ENCODE peak calls at places on chromosome 4, in four cellular contexts. E is PC-3, X is heart right ventricle, M is aorta. Q is an unnamed sample.

GRCh38 chr4:57156242-57156990 is 46.2 kb upstream of the IGFBP7 start:
- DNase-seq in E (peak), X (no peak), M (no peak), Q (peak)

GRCh38 chr4:47733506-47733905 is 104.4 kb downstream of the CORIN start:
- DNase-seq in E (no peak), X (no peak), M (no peak), Q (no peak)

GRCh38 chr4:108139089-108139488 is 29.6 kb downstream of the LEF1 start:
- DNase-seq in E (no peak), X (no peak), M (no peak), Q (no peak)

GRCh38 chr4:32633421-32633820 is 1913.3 kb downstream of the PCDH7 start:
- DNase-seq in E (no peak), X (no peak), M (no peak), Q (no peak)

GRCh38 chr4:29540439-29541102 is 1179.6 kb upstream of the PCDH7 start:
- DNase-seq in E (no peak), X (no peak), M (no peak), Q (no peak)

GRCh38 chr4:69832326-69833030 is 27.5 kb downstream of the SULT1E1 start:
- DNase-seq in E (no peak), X (no peak), M (no peak), Q (no peak)

GRCh38 chr4:13705521-13706035 is 78.1 kb upstream of the BOD1L1 start:
- DNase-seq in E (peak), X (peak), M (no peak), Q (peak)

GRCh38 chr4:8316251-8316771 is 46.8 kb downstream of the HTRA3 start:
- DNase-seq in E (no peak), X (no peak), M (peak), Q (no peak)

GRCh38 chr4:4327652-4328121 is 37.6 kb downstream of the ZBTB49 start:
- DNase-seq in E (peak), X (peak), M (peak), Q (peak)

GRCh38 chr4:4950891-4951290 is 68.4 kb downstream of the CYTL1 start:
- DNase-seq in E (no peak), X (no peak), M (no peak), Q (no peak)

GRCh38 chr4:110533940-110534339 is 58.0 kb downstream of the ENPEP start:
- DNase-seq in E (peak), X (no peak), M (no peak), Q (peak)

GRCh38 chr4:15912961-15913630 is 25.4 kb downstream of the FGFBP1 start:
- DNase-seq in E (no peak), X (no peak), M (no peak), Q (peak)

GRCh38 chr4:56681158-56681848 is at the start of gene HOPX:
- DNase-seq in E (peak), X (peak), M (no peak), Q (peak)

GRCh38 chr4:108170729-108171540 is 2.2 kb upstream of the LEF1 start:
- DNase-seq in E (no peak), X (no peak), M (no peak), Q (no peak)

GRCh38 chr4:135838889-135839288 is 1637.3 kb upstream of the PABPC4L start:
- DNase-seq in E (peak), X (no peak), M (no peak), Q (peak)

GRCh38 chr4:8369426-8370105 is 71.0 kb downstream of the ACOX3 start:
- DNase-seq in E (no peak), X (no peak), M (peak), Q (no peak)

GRCh38 chr4:6278801-6279197 is 9.1 kb downstream of the WFS1 start:
- DNase-seq in E (no peak), X (peak), M (no peak), Q (no peak)

GRCh38 chr4:122827258-122827887 is 742 bp downstream of the FGF2 start:
- DNase-seq in E (peak), X (peak), M (peak), Q (no peak)

GRCh38 chr4:23361453-23361852 is 528.4 kb downstream of the PPARGC1A start:
- DNase-seq in E (no peak), X (no peak), M (no peak), Q (no peak)

GRCh38 chr4:118265312-118266144 is 87.3 kb downstream of the PRSS12 start:
- DNase-seq in E (no peak), X (no peak), M (peak), Q (peak)

GRCh38 chr4:45102716-45103115 is 376.4 kb upstream of the GNPDA2 start:
- DNase-seq in E (no peak), X (no peak), M (no peak), Q (no peak)

GRCh38 chr4:127578967-127579366 is 53.8 kb upstream of the INTU start:
- DNase-seq in E (no peak), X (no peak), M (no peak), Q (no peak)

GRCh38 chr4:123568936-123569335 is 172.3 kb downstream of the SPRY1 start:
- DNase-seq in E (no peak), X (no peak), M (no peak), Q (no peak)

GRCh38 chr4:183645326-183645725 is 13.7 kb downstream of the RWDD4 start:
- DNase-seq in E (no peak), X (no peak), M (no peak), Q (no peak)

GRCh38 chr4:48078862-48079655 is 55.0 kb downstream of the TXK start:
- DNase-seq in E (peak), X (no peak), M (no peak), Q (no peak)

GRCh38 chr4:166675411-166675810 is 558.9 kb downstream of the SPOCK3 start:
- DNase-seq in E (peak), X (no peak), M (no peak), Q (peak)

GRCh38 chr4:128601992-128602695 is 207.4 kb upstream of the JADE1 start:
- DNase-seq in E (no peak), X (no peak), M (no peak), Q (no peak)

GRCh38 chr4:173230077-173230476 is 61.5 kb downstream of the GALNT7 start:
- DNase-seq in E (no peak), X (no peak), M (no peak), Q (no peak)

GRCh38 chr4:141375855-141376254 is 155.2 kb downstream of the ZNF330 start:
- DNase-seq in E (peak), X (peak), M (no peak), Q (peak)

GRCh38 chr4:21885241-21885640 is 63.3 kb downstream of the KCNIP4 start:
- DNase-seq in E (peak), X (no peak), M (no peak), Q (no peak)

GRCh38 chr4:184644553-184645307 is 4.5 kb downstream of the CASP3 start:
- DNase-seq in E (no peak), X (no peak), M (no peak), Q (no peak)

GRCh38 chr4:119629142-119629471 is 503 bp upstream of the PDE5A start:
- DNase-seq in E (no peak), X (no peak), M (no peak), Q (no peak)

GRCh38 chr4:119627267-119628190 is 1.1 kb downstream of the PDE5A start:
- DNase-seq in E (peak), X (peak), M (peak), Q (peak)

GRCh38 chr4:119626943-119627266 is 1.7 kb downstream of the PDE5A start:
- DNase-seq in E (no peak), X (no peak), M (no peak), Q (no peak)

GRCh38 chr4:119626420-119626819 is 2.2 kb downstream of the PDE5A start:
- DNase-seq in E (no peak), X (no peak), M (no peak), Q (no peak)

GRCh38 chr4:119628281-119629141 is at the start of gene PDE5A:
- DNase-seq in E (peak), X (peak), M (peak), Q (peak)
- H3K4me3 ChIP-seq in E (peak), X (peak), M (peak), Q (peak)

GRCh38 chr4:36327400-36327799 is 46.0 kb downstream of the DTHD1 start:
- DNase-seq in E (no peak), X (no peak), M (no peak), Q (no peak)

GRCh38 chr4:36333303-36333877 is 52.0 kb downstream of the DTHD1 start:
- DNase-seq in E (no peak), X (no peak), M (no peak), Q (no peak)

GRCh38 chr4:36332782-36333131 is 51.3 kb downstream of the DTHD1 start:
- DNase-seq in E (no peak), X (no peak), M (no peak), Q (no peak)

GRCh38 chr4:36328130-36328529 is 46.7 kb downstream of the DTHD1 start:
- DNase-seq in E (no peak), X (no peak), M (no peak), Q (no peak)

DNA sequence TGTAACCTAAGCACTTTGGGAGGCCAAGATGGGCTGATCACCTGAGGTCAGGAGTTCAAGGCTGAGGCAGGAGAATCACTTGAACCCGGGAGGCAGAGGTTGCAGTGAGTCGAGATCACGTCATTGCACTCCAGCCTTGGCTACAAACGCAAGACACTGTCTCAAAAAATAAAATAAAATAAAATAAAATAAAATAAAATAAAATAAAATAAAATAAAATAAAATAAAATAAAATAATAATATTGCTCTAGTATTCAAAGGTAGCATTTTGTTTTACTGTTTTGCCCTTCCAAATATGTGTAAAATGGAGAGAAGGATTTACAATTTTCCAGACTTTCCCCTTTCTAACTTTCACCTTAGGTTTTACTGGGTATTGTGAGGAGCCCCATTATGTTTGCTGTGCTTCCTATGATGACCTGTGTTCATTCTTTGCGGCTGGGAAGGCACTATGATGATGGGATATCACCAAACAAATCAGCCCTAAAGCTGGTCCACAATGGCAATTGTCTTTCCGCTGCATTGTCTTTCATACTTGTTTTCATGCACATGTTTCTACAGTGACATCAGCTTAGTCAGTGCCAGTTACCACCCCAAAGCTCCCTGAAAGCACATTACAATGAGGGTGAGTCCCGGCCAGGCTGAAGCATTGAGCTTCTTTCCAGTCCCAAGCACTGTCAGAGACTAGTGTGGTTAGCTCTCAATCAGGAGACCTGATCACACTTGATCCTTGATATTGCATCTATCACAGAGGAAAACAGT is 50.8 kb downstream of the DTHD1 start:
- DNase-seq in E (no peak), X (no peak), M (no peak), Q (peak)
- H3K4me3 ChIP-seq in E (no peak), X (no peak), M (no peak), Q (no peak)

GRCh38 chr4:83112678-83113428 is 1.7 kb downstream of the PLAC8 start:
- DNase-seq in E (no peak), X (no peak), M (no peak), Q (no peak)

GRCh38 chr4:83115656-83116285 is 1.2 kb upstream of the PLAC8 start:
- DNase-seq in E (no peak), X (no peak), M (no peak), Q (no peak)

GRCh38 chr4:83113429-83113786 is 1.1 kb downstream of the PLAC8 start:
- DNase-seq in E (no peak), X (no peak), M (no peak), Q (no peak)

GRCh38 chr4:83115000-83115399 is 471 bp upstream of the PLAC8 start:
- DNase-seq in E (peak), X (no peak), M (no peak), Q (peak)

DNA sequence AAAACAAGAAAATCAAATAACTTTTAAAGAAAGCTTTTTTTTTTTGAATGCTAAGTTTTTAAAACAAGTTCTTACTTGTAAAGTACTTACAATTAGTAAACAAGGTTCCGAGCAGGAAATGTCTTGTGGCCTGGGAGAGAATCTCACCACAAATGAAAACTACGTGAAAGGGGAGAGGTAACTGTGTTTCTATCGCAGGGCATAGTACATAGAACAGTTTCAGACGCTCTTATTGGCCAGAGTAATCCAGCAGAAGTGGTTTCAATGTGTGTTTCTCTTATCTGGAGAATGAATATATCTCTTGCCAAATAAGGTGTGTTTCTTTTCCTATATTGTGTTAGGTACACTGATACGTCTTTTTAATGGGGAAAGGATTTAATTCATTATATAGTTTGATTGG is at the start of gene PLAC8:
- DNase-seq in E (peak), X (no peak), M (no peak), Q (peak)
- H3K4me3 ChIP-seq in E (peak), X (no peak), M (no peak), Q (peak)

DNA sequence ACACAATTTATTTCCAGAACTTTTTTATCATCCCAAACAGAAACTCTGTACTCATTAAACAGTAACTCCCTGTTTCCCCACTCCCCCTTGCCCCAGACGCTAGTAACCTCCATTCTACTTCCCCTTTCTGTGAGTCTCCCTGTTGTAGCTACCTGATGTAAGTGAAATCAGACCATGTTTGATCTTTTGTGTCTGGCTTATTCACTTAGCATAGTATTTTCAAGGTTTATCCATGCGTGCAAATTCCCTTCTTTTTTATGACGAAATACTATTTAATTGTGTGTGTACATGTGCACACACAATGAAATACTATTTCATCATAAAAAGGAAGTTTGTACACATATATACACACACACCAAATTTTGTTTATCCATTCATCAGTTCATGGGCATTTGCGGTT is 5.2 kb downstream of the PKD2 start:
- DNase-seq in E (no peak), X (no peak), M (no peak), Q (no peak)
- H3K4me3 ChIP-seq in E (no peak), X (no peak), M (peak), Q (no peak)

DNA sequence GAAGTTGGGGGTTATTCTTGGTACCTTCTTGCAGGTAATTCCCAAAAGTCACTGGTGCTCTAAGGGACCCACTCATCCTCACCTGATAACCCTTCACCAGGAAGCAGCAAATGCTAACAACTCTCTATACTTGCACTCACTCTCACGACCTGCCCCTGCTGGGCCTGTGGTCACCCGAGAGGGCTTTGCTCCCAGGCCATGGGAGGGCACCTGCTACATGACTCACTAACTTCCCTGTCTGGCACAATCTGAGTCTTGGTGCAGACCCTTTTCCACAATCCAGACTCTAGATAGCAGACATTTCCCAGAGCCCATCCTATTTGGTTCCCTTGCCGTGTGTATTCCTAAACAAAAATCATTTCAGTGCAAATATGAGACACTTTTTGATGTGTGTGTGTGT is 403.8 kb upstream of the FAT1 start:
- DNase-seq in E (no peak), X (no peak), M (no peak), Q (no peak)
- H3K4me3 ChIP-seq in E (no peak), X (no peak), M (no peak), Q (no peak)

DNA sequence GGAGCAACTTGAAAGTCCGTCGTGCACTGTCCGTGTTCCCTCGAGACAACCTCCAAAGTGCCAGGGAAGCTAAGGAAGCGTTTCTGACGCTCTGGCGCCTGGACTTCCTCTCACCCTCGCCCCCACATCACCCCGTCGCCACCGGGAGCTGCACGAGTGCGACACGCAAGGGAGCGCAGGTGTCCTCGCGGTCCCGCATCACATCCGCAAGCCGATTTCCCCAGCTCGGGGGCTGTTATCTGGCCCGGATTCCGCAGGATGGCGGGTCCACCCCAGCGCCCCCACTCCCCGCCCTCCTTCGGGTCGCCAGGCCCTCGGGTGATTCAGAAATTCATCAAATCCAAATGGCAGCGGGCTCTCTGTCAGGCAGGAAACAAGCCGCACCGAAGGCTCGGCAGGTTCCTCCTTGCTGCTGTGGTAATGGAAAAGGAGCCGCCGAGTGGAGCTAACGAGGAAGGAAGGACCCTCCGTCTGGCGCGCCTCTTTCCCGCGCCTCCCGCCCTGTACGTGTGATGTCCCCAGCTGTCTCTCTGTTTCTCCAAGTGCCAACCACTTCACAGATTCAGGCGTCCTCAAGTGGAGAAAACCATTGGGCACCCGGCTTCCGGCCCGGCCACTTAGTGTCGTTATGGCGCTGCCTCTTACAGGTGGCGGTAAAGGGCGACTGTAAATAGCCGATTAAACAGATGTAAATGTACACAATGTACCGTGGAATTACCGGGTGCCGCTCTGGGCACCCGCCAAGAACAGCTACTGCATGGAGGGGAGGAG is 901 bp upstream of the SETD7 start:
- DNase-seq in E (peak), X (peak), M (peak), Q (peak)
- H3K4me3 ChIP-seq in E (peak), X (peak), M (peak), Q (peak)